ENCODE peak calls at places on chromosomes 3 and 15, in nine cellular contexts. G is GM03348, D is HFFc6, T is hepatic stellate cell, V is GM04504, H is NCI-H1092, R is putamen, I is AG08396, F is WERI-Rb-1. B is an unnamed sample.

GRCh38 chr15:99677540-99678134 is 55.6 kb downstream of the LYSMD4 start:
- DNase-seq in D (no peak), I (no peak), R (no peak), H (no peak), F (no peak), G (no peak), V (no peak), T (no peak), B (no peak)

GRCh38 chr15:84082739-84083138 is 152.8 kb upstream of the GOLGA6L4 start:
- DNase-seq in I (no peak), G (no peak), H (no peak), D (no peak), R (no peak), T (no peak), V (no peak), F (no peak), B (no peak)

GRCh38 chr15:101031203-101031602 is 112.0 kb downstream of the LRRK1 start:
- DNase-seq in T (no peak), H (no peak), V (no peak), G (no peak), R (no peak), D (no peak), I (no peak), F (peak), B (no peak)

GRCh38 chr15:52801748-52802085 is 11.6 kb upstream of the ONECUT1 start:
- DNase-seq in H (no peak), T (no peak), R (no peak), G (no peak), V (no peak), D (no peak), I (no peak), F (no peak), B (no peak)

GRCh38 chr3:183449391-183449790 is 21.0 kb upstream of the MCF2L2 start:
- DNase-seq in T (no peak), D (peak), I (no peak), V (no peak), F (no peak), H (no peak), G (no peak), R (peak), B (no peak)

GRCh38 chr3:194736896-194737600 is 51.4 kb downstream of the FAM43A start:
- DNase-seq in V (no peak), R (no peak), H (no peak), I (no peak), T (no peak), D (no peak), F (no peak), G (no peak), B (no peak)

GRCh38 chr3:141410861-141411771 is 42.8 kb downstream of the ZBTB38 start:
- DNase-seq in H (no peak), D (no peak), V (no peak), I (no peak), T (no peak), F (peak), G (no peak), R (no peak), B (no peak)

GRCh38 chr3:44342191-44342790 is 3.7 kb downstream of the TCAIM start:
- DNase-seq in V (peak), F (no peak), H (no peak), T (peak), D (peak), G (peak), R (no peak), I (peak), B (no peak)

GRCh38 chr15:101049282-101049681 is 130.1 kb downstream of the LRRK1 start:
- DNase-seq in G (no peak), I (no peak), V (no peak), D (no peak), H (no peak), R (no peak), F (peak), T (no peak), B (peak)

GRCh38 chr3:136281966-136282554 is 31.9 kb downstream of the PCCB start:
- DNase-seq in D (no peak), I (no peak), T (no peak), F (no peak), R (no peak), G (no peak), V (no peak), H (no peak), B (no peak)

GRCh38 chr3:11238880-11239279 is 33.3 kb upstream of the ATG7 start:
- DNase-seq in R (no peak), D (peak), V (peak), T (peak), I (peak), G (peak), H (no peak), F (no peak), B (no peak)

GRCh38 chr15:40338041-40338657 is 2.6 kb downstream of the CCDC9B start:
- DNase-seq in V (no peak), D (no peak), R (peak), H (peak), F (peak), G (peak), I (peak), T (peak), B (peak)

GRCh38 chr15:101514318-101514717 is 24.8 kb upstream of the PCSK6 start:
- DNase-seq in R (no peak), T (no peak), V (no peak), F (no peak), H (no peak), D (no peak), I (no peak), G (no peak), B (no peak)

GRCh38 chr3:192409838-192410683 is 317.3 kb downstream of the FGF12 start:
- DNase-seq in D (no peak), F (peak), T (no peak), I (no peak), H (peak), G (peak), R (no peak), V (no peak), B (peak)

GRCh38 chr3:42192334-42193200 is 73.4 kb downstream of the CCK start:
- DNase-seq in G (no peak), T (peak), I (peak), R (no peak), D (peak), F (no peak), V (no peak), H (no peak), B (no peak)

GRCh38 chr3:194313642-194314430 is 37.3 kb downstream of the CPN2 start:
- DNase-seq in H (no peak), I (no peak), T (no peak), D (no peak), G (peak), F (no peak), V (no peak), R (no peak), B (no peak)

GRCh38 chr15:27582741-27583400 is 516.2 kb downstream of the OCA2 start:
- DNase-seq in H (no peak), G (peak), R (no peak), I (no peak), D (no peak), T (no peak), F (no peak), V (peak), B (no peak)

GRCh38 chr3:62300617-62301016 is 72.7 kb downstream of the FEZF2 start:
- DNase-seq in I (no peak), D (no peak), V (no peak), T (no peak), R (no peak), F (no peak), G (no peak), H (no peak), B (no peak)

GRCh38 chr15:31579976-31580375 is 253.3 kb downstream of the KLF13 start:
- DNase-seq in T (no peak), I (no peak), R (no peak), H (no peak), D (no peak), G (no peak), V (no peak), F (no peak), B (no peak)

GRCh38 chr3:110526732-110527727 is 544.6 kb upstream of the NECTIN3 start:
- DNase-seq in F (no peak), T (peak), I (peak), G (peak), V (peak), H (no peak), D (peak), R (no peak), B (no peak)

GRCh38 chr3:36944641-36945270 is at the start of gene TRANK1:
- DNase-seq in T (peak), I (peak), R (peak), D (no peak), F (no peak), V (no peak), H (no peak), G (peak), B (peak)

B was measured in head of caudate nucleus.